ENCODE peak calls at places on chromosome 16, in five cellular contexts. J is AG08396; N is activated T-cell treated with anti-CD3 and anti-CD28 coated beads, Interleukin-2, amount 50 U/mL, for 4 hours; G is tibial artery; X is cardiac fibroblast. H is an unnamed sample.
A peak's percentile ranks its signal among the peaks of the same experiment; 100 is the strongest.

GRCh38 chr16:69405757-69406156 is 18.7 kb upstream of the CYB5B start:
- DNase-seq in J (no peak), N (no peak), G (no peak), X (no peak), H (no peak)

GRCh38 chr16:59651662-59652061 is 917.5 kb upstream of the GOT2 start:
- DNase-seq in J (no peak), N (no peak), G (no peak), X (no peak), H (no peak)

GRCh38 chr16:55349867-55350266 is 25.9 kb downstream of the IRX6 start:
- DNase-seq in J (no peak), N (no peak), G (no peak), X (no peak), H (no peak)

GRCh38 chr16:67514382-67514828 is 14.2 kb upstream of the RIPOR1 start:
- DNase-seq in J (no peak), N (peak; percentile 76), G (peak; percentile 87), X (peak; percentile 93), H (peak; percentile 78)

GRCh38 chr16:3356118-3356517 is 429 bp downstream of the OR2C1 start:
- DNase-seq in J (no peak), N (no peak), G (no peak), X (no peak), H (no peak)

GRCh38 chr16:88601313-88602036 is 31.3 kb downstream of the ZC3H18 start:
- DNase-seq in J (no peak), N (no peak), G (no peak), X (no peak), H (no peak)

GRCh38 chr16:19810817-19811731 is 73.6 kb downstream of the GPRC5B start:
- DNase-seq in J (peak; percentile 44), N (no peak), G (no peak), X (peak; percentile 91), H (no peak)

GRCh38 chr16:64470916-64471315 is 650.9 kb downstream of the CDH11 start:
- DNase-seq in J (no peak), N (no peak), G (no peak), X (peak; percentile 33), H (no peak)

GRCh38 chr16:20871935-20872815 is 28.0 kb downstream of the DCUN1D3 start:
- DNase-seq in J (no peak), N (no peak), G (no peak), X (no peak), H (no peak)

GRCh38 chr16:54812229-54812628 is 118.4 kb upstream of the IRX5 start:
- DNase-seq in J (no peak), N (no peak), G (no peak), X (peak; percentile 21), H (no peak)

GRCh38 chr16:78659216-78659615 is 559.8 kb downstream of the WWOX start:
- DNase-seq in J (no peak), N (no peak), G (no peak), X (no peak), H (peak; percentile 23)

GRCh38 chr16:48430890-48431289 is 45.7 kb upstream of the SIAH1 start:
- DNase-seq in J (no peak), N (no peak), G (no peak), X (no peak), H (no peak)

GRCh38 chr16:610513-611381 is 20.0 kb upstream of the WFIKKN1 start:
- DNase-seq in J (peak; percentile 52), N (peak; percentile 57), G (no peak), X (peak; percentile 31), H (no peak)

GRCh38 chr16:87121816-87122215 is 195.4 kb downstream of the C16orf95 start:
- DNase-seq in J (no peak), N (no peak), G (no peak), X (no peak), H (no peak)

GRCh38 chr16:47643610-47644009 is 182.5 kb downstream of the PHKB start:
- DNase-seq in J (no peak), N (no peak), G (no peak), X (peak; percentile 15), H (no peak)

GRCh38 chr16:88870608-88871348 is 4.3 kb upstream of the PABPN1L start:
- DNase-seq in J (no peak), N (no peak), G (no peak), X (no peak), H (no peak)

GRCh38 chr16:82972520-82972919 is 345.8 kb downstream of the CDH13 start:
- DNase-seq in J (no peak), N (no peak), G (no peak), X (no peak), H (no peak)

GRCh38 chr16:57956270-57956808 is 14.6 kb downstream of the CNGB1 start:
- DNase-seq in J (no peak), N (no peak), G (no peak), X (no peak), H (no peak)

GRCh38 chr16:87407511-87408112 is 15.5 kb downstream of the MAP1LC3B start:
- DNase-seq in J (no peak), N (no peak), G (peak; percentile 78), X (peak; percentile 62), H (peak; percentile 44)

GRCh38 chr16:74026373-74027281 is 270.0 kb upstream of the PSMD7 start:
- DNase-seq in J (no peak), N (no peak), G (no peak), X (no peak), H (no peak)